ENCODE peak calls at places on chromosomes 7 and 10, in six cellular contexts. N is CD4-positive, alpha-beta T cell; D is left ventricle myocardium inferior; Y is kidney; O is pancreas; S is thoracic aorta. T is an unnamed sample.

GRCh38 chr7:43584200-43584586 is 1.3 kb downstream of the STK17A start:
- DNase-seq in N (peak; percentile 16), D (no peak), Y (no peak), O (no peak), S (no peak), T (no peak)

GRCh38 chr7:100176096-100176835 is 915 bp downstream of the GPC2 start:
- DNase-seq in N (no peak), D (no peak), Y (peak; percentile 25), O (peak; percentile 47), S (no peak), T (no peak)

GRCh38 chr7:158325530-158326381 is 261.9 kb downstream of the PTPRN2 start:
- DNase-seq in N (no peak), D (no peak), Y (no peak), O (no peak), S (no peak), T (no peak)

GRCh38 chr7:87363342-87363741 is 17.9 kb downstream of the CROT start:
- DNase-seq in N (no peak), D (no peak), Y (no peak), O (no peak), S (no peak), T (no peak)

GRCh38 chr10:132197271-132198067 is 10.7 kb downstream of the DPYSL4 start:
- DNase-seq in N (no peak), D (no peak), Y (peak; percentile 67), O (no peak), S (no peak), T (no peak)

GRCh38 chr7:92432299-92432946 is 14.9 kb upstream of the GATAD1 start:
- DNase-seq in N (no peak), D (no peak), Y (no peak), O (no peak), S (no peak), T (no peak)

GRCh38 chr7:141700848-141701371 is 1.1 kb downstream of the DENND11 start:
- DNase-seq in N (peak; percentile 7), D (no peak), Y (no peak), O (no peak), S (no peak), T (no peak)

GRCh38 chr7:137996871-137997270 is 5.0 kb downstream of the CREB3L2 start:
- DNase-seq in N (no peak), D (no peak), Y (no peak), O (no peak), S (no peak), T (no peak)

GRCh38 chr7:132750530-132751281 is 174.4 kb upstream of the PLXNA4 start:
- DNase-seq in N (no peak), D (no peak), Y (no peak), O (no peak), S (no peak), T (peak; percentile 29)

GRCh38 chr10:13560597-13560996 is 26.2 kb upstream of the PRPF18 start:
- DNase-seq in N (no peak), D (no peak), Y (no peak), O (no peak), S (no peak), T (no peak)

GRCh38 chr7:42932861-42933591 is 850 bp downstream of the MRPL32 start:
- DNase-seq in N (no peak), D (no peak), Y (no peak), O (no peak), S (no peak), T (no peak)

GRCh38 chr10:61902448-61903183 is 1.1 kb downstream of the ARID5B start:
- DNase-seq in N (peak; percentile 50), D (peak; percentile 18), Y (no peak), O (no peak), S (no peak), T (no peak)

GRCh38 chr10:48287417-48288391 is 13.2 kb upstream of the FRMPD2 start:
- DNase-seq in N (no peak), D (peak; percentile 33), Y (no peak), O (peak; percentile 65), S (no peak), T (no peak)

GRCh38 chr7:83267141-83267631 is 104.5 kb upstream of the PCLO start:
- DNase-seq in N (no peak), D (no peak), Y (no peak), O (no peak), S (no peak), T (no peak)

GRCh38 chr10:72810976-72811375 is 82.6 kb upstream of the OIT3 start:
- DNase-seq in N (no peak), D (no peak), Y (no peak), O (no peak), S (no peak), T (no peak)

GRCh38 chr10:60382946-60383681 is 6.6 kb downstream of the ANK3 start:
- DNase-seq in N (no peak), D (no peak), Y (no peak), O (no peak), S (no peak), T (no peak)

GRCh38 chr10:13822475-13822874 is 235.7 kb downstream of the PRPF18 start:
- DNase-seq in N (no peak), D (no peak), Y (no peak), O (no peak), S (no peak), T (no peak)

GRCh38 chr10:30151581-30152389 is 92.4 kb upstream of the JCAD start:
- DNase-seq in N (no peak), D (peak; percentile 22), Y (no peak), O (no peak), S (peak; percentile 29), T (peak; percentile 56)

GRCh38 chr10:55628260-55628701 is 732.8 kb downstream of the ZWINT start:
- DNase-seq in N (no peak), D (no peak), Y (peak; percentile 54), O (no peak), S (no peak), T (no peak)

GRCh38 chr7:84612976-84613375 is 418.4 kb upstream of the SEMA3A start:
- DNase-seq in N (no peak), D (no peak), Y (no peak), O (no peak), S (no peak), T (no peak)

GRCh38 chr10:72328045-72328828 is 26.5 kb downstream of the DNAJB12 start:
- DNase-seq in N (no peak), D (peak; percentile 76), Y (peak; percentile 89), O (peak; percentile 84), S (no peak), T (no peak)

GRCh38 chr7:114431198-114431597 is 16.6 kb downstream of the FOXP2 start:
- DNase-seq in N (no peak), D (no peak), Y (no peak), O (no peak), S (no peak), T (no peak)

GRCh38 chr10:97713351-97713827 is at the start of gene MARVELD1:
- DNase-seq in N (peak; percentile 0), D (peak; percentile 82), Y (peak; percentile 94), O (peak; percentile 64), S (peak; percentile 48), T (peak; percentile 53)

GRCh38 chr10:110168601-110169481 is 38.6 kb upstream of the MXI1 start:
- DNase-seq in N (no peak), D (no peak), Y (no peak), O (no peak), S (no peak), T (no peak)

GRCh38 chr7:98911936-98912335 is 33.6 kb downstream of the TRRAP start:
- DNase-seq in N (no peak), D (no peak), Y (no peak), O (no peak), S (no peak), T (no peak)

GRCh38 chr10:71283410-71283809 is 35.6 kb upstream of the SLC29A3 start:
- DNase-seq in N (no peak), D (no peak), Y (no peak), O (no peak), S (no peak), T (no peak)

GRCh38 chr7:136009488-136010079 is 32.4 kb upstream of the MTPN start:
- DNase-seq in N (no peak), D (no peak), Y (no peak), O (no peak), S (no peak), T (peak; percentile 13)

GRCh38 chr10:124697837-124698559 is 46.2 kb downstream of the FAM53B start:
- DNase-seq in N (peak; percentile 32), D (no peak), Y (peak; percentile 68), O (no peak), S (no peak), T (no peak)

GRCh38 chr7:79786187-79786586 is 332.7 kb upstream of the MAGI2 start:
- DNase-seq in N (no peak), D (no peak), Y (no peak), O (no peak), S (no peak), T (no peak)

DNA sequence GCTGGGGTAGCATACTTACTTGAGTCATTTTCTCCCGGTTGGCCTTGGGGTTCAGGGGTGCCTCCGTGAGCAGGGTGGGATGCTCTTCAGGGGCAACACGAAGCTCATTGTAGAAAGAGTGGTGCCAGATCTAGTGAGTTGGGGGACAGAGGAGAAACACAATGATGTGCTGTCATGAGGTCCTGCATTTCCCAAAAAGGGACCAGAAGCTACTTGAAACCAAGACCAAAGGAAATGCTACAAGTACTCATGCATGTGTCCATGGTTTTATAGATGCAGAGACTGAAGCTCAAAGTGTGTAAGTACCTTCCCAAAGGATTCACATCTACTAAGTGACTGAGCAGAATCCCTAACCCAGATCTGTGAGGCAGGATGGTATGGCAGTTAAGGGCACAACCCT is 8.8 kb downstream of the ACTA2 start:
- DNase-seq in N (no peak), D (no peak), Y (no peak), O (no peak), S (no peak), T (no peak)
- H3K27ac ChIP-seq in N (no peak overlapping the region), D (no peak overlapping the region), Y (no peak overlapping the region), O (no peak overlapping the region), S (peak overlapping the region; percentile 47), T (no peak overlapping the region)

GRCh38 chr7:70807650-70808049 is 324.3 kb upstream of the GALNT17 start:
- DNase-seq in N (no peak), D (no peak), Y (no peak), O (no peak), S (no peak), T (no peak)
- TF ChIP-seq CTCF in N (no peak), D (no peak), Y (no peak), O (no peak), S (no peak), T (no peak)

GRCh38 chr10:15068802-15069201 is 19.8 kb downstream of the ACBD7 start:
- DNase-seq in N (no peak), D (no peak), Y (no peak), O (no peak), S (no peak), T (no peak)
- H3K9me3 ChIP-seq in N (no peaks in the 10 kb centered on the region), D (peaks cover 31% of the 10 kb centered on the region), Y (no peaks in the 10 kb centered on the region), O (no peaks in the 10 kb centered on the region), S (peaks cover 5% of the 10 kb centered on the region), T (no peaks in the 10 kb centered on the region)

GRCh38 chr7:94666879-94667587 is 11.1 kb upstream of the SGCE start:
- DNase-seq in N (no peak), D (no peak), Y (no peak), O (no peak), S (no peak), T (no peak)

GRCh38 chr7:94675356-94675755 is 19.4 kb upstream of the SGCE start:
- DNase-seq in N (no peak), D (no peak), Y (no peak), O (no peak), S (no peak), T (no peak)

GRCh38 chr7:94676431-94676830 is 20.5 kb upstream of the SGCE start:
- DNase-seq in N (no peak), D (no peak), Y (no peak), O (no peak), S (no peak), T (no peak)

GRCh38 chr7:94669773-94670495 is 14.0 kb upstream of the SGCE start:
- DNase-seq in N (no peak), D (no peak), Y (no peak), O (no peak), S (no peak), T (no peak)

GRCh38 chr7:94671444-94672235 is 15.7 kb upstream of the SGCE start:
- DNase-seq in N (no peak), D (no peak), Y (no peak), O (no peak), S (no peak), T (no peak)
- H3K27ac ChIP-seq in N (no peak overlapping the region), D (no peak overlapping the region), Y (no peak overlapping the region), O (no peak overlapping the region), S (no peak overlapping the region), T (no peak overlapping the region)